ENCODE peak calls at places on chromosomes 4 and X, in eight cellular contexts. Z, S, K, O, G, H, Y and M are unnamed samples.
A peak's percentile ranks its signal among the peaks of the same experiment; 100 is the strongest.

GRCh38 chr4:40822781-40823180 is 73.0 kb downstream of the NSUN7 start:
- DNase-seq in Z (no peak), S (no peak), K (no peak), O (no peak), G (no peak), H (no peak), Y (no peak), M (no peak)

GRCh38 chr4:39541987-39542632 is 14.9 kb upstream of the UGDH start:
- DNase-seq in Z (no peak), S (no peak), K (no peak), O (no peak), G (no peak), H (no peak), Y (no peak), M (no peak)

GRCh38 chrX:40908026-40908425 is 172.7 kb upstream of the MED14 start:
- DNase-seq in Z (peak; percentile 58), S (no peak), K (no peak), O (no peak), G (no peak), H (no peak), Y (no peak), M (no peak)

GRCh38 chrX:41087219-41087618 is 2.0 kb downstream of the USP9X start:
- DNase-seq in Z (no peak), S (no peak), K (no peak), O (no peak), G (no peak), H (no peak), Y (no peak), M (no peak)

GRCh38 chr4:104868942-104869341 is 277.7 kb upstream of the TET2 start:
- DNase-seq in Z (no peak), S (no peak), K (no peak), O (no peak), G (no peak), H (no peak), Y (no peak), M (no peak)

GRCh38 chrX:5051831-5052491 is 1176.7 kb downstream of the NLGN4X start:
- DNase-seq in Z (no peak), S (no peak), K (no peak), O (no peak), G (peak; percentile 78), H (no peak), Y (peak; percentile 34), M (no peak)

GRCh38 chr4:168221298-168221697 is 97.3 kb downstream of the DDX60 start:
- DNase-seq in Z (peak; percentile 72), S (no peak), K (no peak), O (no peak), G (no peak), H (no peak), Y (no peak), M (no peak)

GRCh38 chr4:7823416-7823824 is 116.2 kb downstream of the AFAP1 start:
- DNase-seq in Z (peak; percentile 46), S (peak; percentile 74), K (no peak), O (no peak), G (no peak), H (peak; percentile 57), Y (peak; percentile 71), M (no peak)

GRCh38 chr4:4995103-4995761 is 24.0 kb downstream of the CYTL1 start:
- DNase-seq in Z (peak; percentile 78), S (peak; percentile 71), K (peak; percentile 86), O (peak; percentile 9), G (peak; percentile 85), H (peak; percentile 49), Y (peak; percentile 73), M (peak; percentile 86)

GRCh38 chr4:139564502-139564901 is 8.5 kb upstream of the SETD7 start:
- DNase-seq in Z (no peak), S (no peak), K (no peak), O (no peak), G (no peak), H (no peak), Y (no peak), M (peak; percentile 70)

GRCh38 chrX:13383907-13384306 is 64.1 kb upstream of the ATXN3L start:
- DNase-seq in Z (no peak), S (no peak), K (no peak), O (no peak), G (no peak), H (no peak), Y (no peak), M (peak; percentile 75)

GRCh38 chr4:161496-162284 is 37.4 kb downstream of the ZNF718 start:
- DNase-seq in Z (peak; percentile 0), S (no peak), K (no peak), O (no peak), G (no peak), H (no peak), Y (no peak), M (no peak)

GRCh38 chr4:141455651-141456050 is 180.7 kb upstream of the IL15 start:
- DNase-seq in Z (peak; percentile 43), S (no peak), K (no peak), O (no peak), G (no peak), H (no peak), Y (no peak), M (no peak)

GRCh38 chrX:6941041-6941440 is 206.5 kb upstream of the STS start:
- DNase-seq in Z (no peak), S (no peak), K (no peak), O (no peak), G (no peak), H (no peak), Y (no peak), M (no peak)

GRCh38 chr4:8891646-8892555 is 20.3 kb upstream of the HMX1 start:
- DNase-seq in Z (no peak), S (no peak), K (no peak), O (no peak), G (no peak), H (no peak), Y (no peak), M (no peak)

GRCh38 chr4:118999919-119000318 is 111.3 kb downstream of the SYNPO2 start:
- DNase-seq in Z (no peak), S (no peak), K (no peak), O (no peak), G (no peak), H (no peak), Y (no peak), M (no peak)

GRCh38 chr4:118994030-118994429 is 105.4 kb downstream of the SYNPO2 start:
- DNase-seq in Z (no peak), S (no peak), K (no peak), O (no peak), G (no peak), H (no peak), Y (peak; percentile 36), M (no peak)

GRCh38 chr4:119000400-119000799 is 111.7 kb downstream of the SYNPO2 start:
- DNase-seq in Z (peak; percentile 33), S (no peak), K (no peak), O (no peak), G (no peak), H (no peak), Y (no peak), M (no peak)

GRCh38 chr4:118995693-118996391 is 107.2 kb downstream of the SYNPO2 start:
- DNase-seq in Z (no peak), S (no peak), K (no peak), O (no peak), G (no peak), H (no peak), Y (no peak), M (no peak)

DNA sequence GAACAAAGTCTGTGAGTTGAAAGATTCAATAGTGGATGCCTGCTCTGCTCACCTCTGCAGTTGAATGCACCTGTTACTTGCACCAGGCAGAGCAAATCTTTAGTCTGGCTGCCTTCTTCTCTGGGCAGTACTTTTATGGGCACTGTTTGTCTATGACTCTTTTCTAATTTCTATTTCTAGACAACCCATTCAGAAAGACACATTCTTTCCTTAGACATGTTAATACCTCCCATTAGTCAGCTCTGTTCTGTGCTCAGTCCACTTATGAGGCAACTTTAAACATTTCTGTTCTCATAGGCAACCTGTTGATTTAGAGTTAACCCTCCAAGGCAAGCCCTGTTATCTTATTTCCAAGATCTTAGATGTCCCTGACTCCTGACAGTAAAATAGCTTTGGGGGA is 108.9 kb downstream of the SYNPO2 start:
- DNase-seq in Z (peak; percentile 73), S (no peak), K (no peak), O (no peak), G (peak; percentile 15), H (no peak), Y (no peak), M (no peak)
- H3K4me1 ChIP-seq in Z (peaks cover 14% of the 10 kb centered on the region), S (peaks cover 4% of the 10 kb centered on the region), K (no peaks in the 10 kb centered on the region), O (no peaks in the 10 kb centered on the region), G (peaks cover 12% of the 10 kb centered on the region), H (no peaks in the 10 kb centered on the region), Y (no peaks in the 10 kb centered on the region), M (no peaks in the 10 kb centered on the region)

GRCh38 chr4:159229164-159229563 is 126.3 kb downstream of the RAPGEF2 start:
- DNase-seq in Z (peak; percentile 54), S (no peak), K (no peak), O (no peak), G (peak; percentile 90), H (no peak), Y (no peak), M (no peak)
- H3K4me1 ChIP-seq in Z (peaks cover 27% of the 10 kb centered on the region), S (no peaks in the 10 kb centered on the region), K (peaks cover 15% of the 10 kb centered on the region), O (no peaks in the 10 kb centered on the region), G (peaks cover 31% of the 10 kb centered on the region), H (peaks cover 7% of the 10 kb centered on the region), Y (peaks cover 3% of the 10 kb centered on the region), M (peaks cover 6% of the 10 kb centered on the region)

DNA sequence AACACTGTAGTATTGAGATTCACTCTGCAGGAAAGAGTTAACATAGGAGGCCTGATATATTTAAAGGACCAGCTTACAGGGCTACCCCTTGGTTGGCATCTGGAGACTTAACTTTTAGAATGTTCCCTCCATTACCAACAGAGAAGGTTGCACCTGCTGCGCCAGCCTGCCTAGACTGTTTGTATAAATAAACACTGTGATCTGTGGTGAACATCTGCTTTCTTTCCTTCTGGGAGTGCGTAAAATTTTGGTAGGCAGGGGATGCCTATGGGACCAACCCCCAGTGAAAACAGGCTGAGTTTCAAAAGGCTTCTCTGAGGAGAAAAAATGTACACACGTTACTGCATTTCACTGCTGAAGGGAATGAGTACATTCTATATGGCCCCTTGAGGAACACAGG is 14.0 kb downstream of the CENPC start:
- DNase-seq in Z (no peak), S (no peak), K (no peak), O (no peak), G (no peak), H (no peak), Y (no peak), M (no peak)
- H3K4me1 ChIP-seq in Z (no peaks in the 10 kb centered on the region), S (no peaks in the 10 kb centered on the region), K (no peaks in the 10 kb centered on the region), O (peaks cover 6% of the 10 kb centered on the region), G (no peaks in the 10 kb centered on the region), H (no peaks in the 10 kb centered on the region), Y (no peaks in the 10 kb centered on the region), M (peaks cover 15% of the 10 kb centered on the region)

GRCh38 chr4:6277139-6277802 is 7.6 kb downstream of the WFS1 start:
- DNase-seq in Z (no peak), S (peak; percentile 59), K (no peak), O (no peak), G (no peak), H (no peak), Y (no peak), M (no peak)

GRCh38 chr4:6278801-6279197 is 9.1 kb downstream of the WFS1 start:
- DNase-seq in Z (no peak), S (peak; percentile 54), K (no peak), O (no peak), G (no peak), H (no peak), Y (peak; percentile 49), M (no peak)

GRCh38 chr4:6279582-6280289 is 10.1 kb downstream of the WFS1 start:
- DNase-seq in Z (no peak), S (no peak), K (no peak), O (no peak), G (no peak), H (no peak), Y (no peak), M (no peak)

GRCh38 chr4:6275898-6276563 is 6.4 kb downstream of the WFS1 start:
- DNase-seq in Z (no peak), S (no peak), K (no peak), O (no peak), G (no peak), H (no peak), Y (no peak), M (no peak)

GRCh38 chr4:6277935-6278800 is 8.5 kb downstream of the WFS1 start:
- DNase-seq in Z (no peak), S (no peak), K (no peak), O (no peak), G (no peak), H (no peak), Y (no peak), M (no peak)
- H3K4me1 ChIP-seq in Z (peaks cover 7% of the 10 kb centered on the region), S (peaks cover 49% of the 10 kb centered on the region), K (peaks cover 4% of the 10 kb centered on the region), O (peaks cover 13% of the 10 kb centered on the region), G (no peaks in the 10 kb centered on the region), H (peaks cover 43% of the 10 kb centered on the region), Y (no peaks in the 10 kb centered on the region), M (no peaks in the 10 kb centered on the region)